ENCODE peak calls at places on chromosomes 11 and 22, in nine cellular contexts. O is NCI-H2107; U is effector CD8-positive, alpha-beta T cell; M is RWPE1; J is hypothalamus; L is HTR-8/SVneo; A is neural crest cell; Q is left colon; E is activated CD8-positive, alpha-beta memory T cell treated with anti-CD3 and anti-CD28 coated beads for 1 hour. H is an unnamed sample.

GRCh38 chr22:27804016-27804415 is 2.5 kb upstream of the MN1 start:
- DNase-seq in O (no peak), U (no peak), M (no peak), J (no peak), L (no peak), A (no peak), Q (no peak), E (no peak), H (no peak)

GRCh38 chr11:66877585-66877984 is 20.7 kb downstream of the LRFN4 start:
- DNase-seq in O (no peak), U (no peak), M (no peak), J (no peak), L (no peak), A (no peak), Q (no peak), E (no peak), H (no peak)

GRCh38 chr11:9138612-9139579 is 47.5 kb upstream of the SCUBE2 start:
- DNase-seq in O (peak; percentile 6), U (no peak), M (peak; percentile 90), J (no peak), L (peak; percentile 80), A (no peak), Q (no peak), E (no peak), H (no peak)

GRCh38 chr11:128814856-128815705 is 52.0 kb downstream of the KCNJ1 start:
- DNase-seq in O (no peak), U (no peak), M (peak; percentile 24), J (no peak), L (peak; percentile 66), A (peak; percentile 46), Q (no peak), E (no peak), H (peak; percentile 85)

GRCh38 chr11:23539556-23539955 is 679.3 kb upstream of the CCDC179 start:
- DNase-seq in O (no peak), U (no peak), M (no peak), J (no peak), L (no peak), A (no peak), Q (no peak), E (no peak), H (no peak)

GRCh38 chr11:101336155-101336554 is 206.5 kb upstream of the PGR start:
- DNase-seq in O (no peak), U (no peak), M (no peak), J (no peak), L (no peak), A (no peak), Q (no peak), E (no peak), H (no peak)

GRCh38 chr11:126603486-126603885 is 248.0 kb downstream of the ST3GAL4 start:
- DNase-seq in O (no peak), U (no peak), M (no peak), J (no peak), L (no peak), A (no peak), Q (no peak), E (no peak), H (no peak)

GRCh38 chr22:24938741-24939341 is 7.7 kb downstream of the LHFPL7 start:
- DNase-seq in O (peak; percentile 6), U (no peak), M (peak; percentile 55), J (no peak), L (no peak), A (peak; percentile 38), Q (no peak), E (no peak), H (no peak)

GRCh38 chr11:125625225-125625593 is 246 bp downstream of the CHEK1 start:
- DNase-seq in O (no peak), U (no peak), M (no peak), J (no peak), L (no peak), A (no peak), Q (no peak), E (no peak), H (no peak)

GRCh38 chr11:9665749-9666148 is 1.9 kb downstream of the SWAP70 start:
- DNase-seq in O (no peak), U (no peak), M (no peak), J (no peak), L (no peak), A (no peak), Q (no peak), E (no peak), H (no peak)

GRCh38 chr11:11977206-11977938 is 31.1 kb downstream of the DKK3 start:
- DNase-seq in O (no peak), U (no peak), M (peak; percentile 85), J (no peak), L (peak; percentile 89), A (no peak), Q (no peak), E (no peak), H (peak; percentile 33)

GRCh38 chr11:3823303-3823702 is 14.9 kb downstream of the PGAP2 start:
- DNase-seq in O (no peak), U (no peak), M (no peak), J (no peak), L (no peak), A (no peak), Q (no peak), E (no peak), H (no peak)

GRCh38 chr11:45983471-45983845 is 61.0 kb downstream of the LARGE2 start:
- DNase-seq in O (no peak), U (no peak), M (no peak), J (no peak), L (no peak), A (no peak), Q (no peak), E (no peak), H (no peak)

GRCh38 chr11:82539669-82540068 is 194.0 kb downstream of the FAM181B start:
- DNase-seq in O (no peak), U (no peak), M (no peak), J (no peak), L (no peak), A (no peak), Q (no peak), E (no peak), H (no peak)

GRCh38 chr11:46413755-46414465 is 22.3 kb upstream of the CHRM4 start:
- DNase-seq in O (peak; percentile 72), U (no peak), M (no peak), J (no peak), L (no peak), A (no peak), Q (peak; percentile 32), E (no peak), H (no peak)

GRCh38 chr11:113189909-113190667 is 124.3 kb upstream of the TTC12 start:
- DNase-seq in O (no peak), U (no peak), M (peak; percentile 88), J (no peak), L (peak; percentile 3), A (no peak), Q (no peak), E (no peak), H (no peak)

GRCh38 chr22:49894321-49895072 is 23.7 kb downstream of the ALG12 start:
- DNase-seq in O (no peak), U (no peak), M (no peak), J (no peak), L (no peak), A (no peak), Q (no peak), E (no peak), H (no peak)

GRCh38 chr11:102010776-102011500 is 36.3 kb upstream of the CFAP300 start:
- DNase-seq in O (no peak), U (no peak), M (peak; percentile 94), J (no peak), L (peak; percentile 99), A (no peak), Q (peak; percentile 75), E (no peak), H (peak; percentile 85)

GRCh38 chr11:76134239-76134638 is 72.1 kb downstream of the WNT11 start:
- DNase-seq in O (no peak), U (no peak), M (no peak), J (no peak), L (no peak), A (no peak), Q (no peak), E (no peak), H (no peak)

GRCh38 chr22:44523981-44524759 is 26.1 kb upstream of the RTL6 start:
- DNase-seq in O (no peak), U (no peak), M (no peak), J (no peak), L (peak; percentile 64), A (no peak), Q (peak; percentile 48), E (no peak), H (no peak)